ENCODE peak calls at places on chromosomes 12 and 14, in eight cellular contexts. D is AG08396, K is lung microvascular endothelial cell, A is germinal center, V is bronchial epithelial cell, B is D341Med, P is RPMI7951, T is GM13976. I is an unnamed sample.
A peak's percentile ranks its signal among the peaks of the same experiment; 100 is the strongest.

GRCh38 chr12:94247256-94247655 is 98.9 kb downstream of the PLXNC1 start:
- DNase-seq in T (no peak), B (no peak), P (no peak), D (no peak), K (no peak), V (no peak), A (no peak), I (no peak)

GRCh38 chr14:66284346-66284745 is 201.8 kb upstream of the CCDC196 start:
- DNase-seq in B (no peak), K (peak; percentile 20), T (no peak), D (no peak), P (no peak), V (peak; percentile 72), A (no peak), I (no peak)

GRCh38 chr14:68340262-68340661 is 452.6 kb downstream of the ZFP36L1 start:
- DNase-seq in B (no peak), D (no peak), P (no peak), V (no peak), K (no peak), A (no peak), T (no peak), I (no peak)

GRCh38 chr12:85872497-85873091 is 1.5 kb upstream of the NTS start:
- DNase-seq in P (peak; percentile 38), K (peak; percentile 74), A (peak; percentile 3), D (peak; percentile 6), B (peak; percentile 28), T (peak; percentile 26), V (peak; percentile 64), I (peak; percentile 81)

GRCh38 chr14:67887478-67887877 is 67.9 kb downstream of the RAD51B start:
- DNase-seq in A (no peak), T (no peak), D (no peak), V (no peak), P (no peak), K (no peak), B (no peak), I (no peak)

GRCh38 chr12:4477133-4477532 is 31.5 kb upstream of the FGF6 start:
- DNase-seq in K (no peak), T (no peak), D (no peak), A (no peak), B (no peak), V (no peak), P (peak; percentile 79), I (no peak)

GRCh38 chr14:54877015-54877702 is 25.5 kb downstream of the GCH1 start:
- DNase-seq in A (no peak), K (peak; percentile 55), V (no peak), T (no peak), P (peak; percentile 47), D (no peak), B (no peak), I (no peak)

GRCh38 chr12:105922670-105923102 is 216.1 kb downstream of the NUAK1 start:
- DNase-seq in A (no peak), T (no peak), K (peak; percentile 68), P (peak; percentile 86), V (peak; percentile 76), D (peak; percentile 48), B (no peak), I (no peak)

GRCh38 chr12:69843653-69844052 is 18.6 kb downstream of the MYRFL start:
- DNase-seq in D (no peak), B (no peak), T (no peak), P (no peak), K (no peak), V (no peak), A (no peak), I (no peak)

GRCh38 chr12:45034861-45035265 is 16.0 kb downstream of the DBX2 start:
- DNase-seq in A (no peak), K (no peak), D (no peak), V (no peak), P (no peak), T (no peak), B (no peak), I (no peak)

GRCh38 chr12:48770756-48771155 is 18.1 kb downstream of the ADCY6 start:
- DNase-seq in B (no peak), A (no peak), T (no peak), D (no peak), K (no peak), P (no peak), V (no peak), I (no peak)

GRCh38 chr12:120094485-120094884 is 22.1 kb downstream of the RAB35 start:
- DNase-seq in P (no peak), A (no peak), K (no peak), D (no peak), B (no peak), V (no peak), T (no peak), I (no peak)

GRCh38 chr12:67270622-67271021 is 1.5 kb downstream of the CAND1 start:
- DNase-seq in K (no peak), D (no peak), V (peak; percentile 12), P (no peak), T (no peak), B (no peak), A (no peak), I (no peak)

GRCh38 chr12:115519887-115520286 is 757.6 kb downstream of the MED13L start:
- DNase-seq in B (no peak), A (no peak), P (no peak), T (no peak), D (no peak), V (no peak), K (no peak), I (no peak)

GRCh38 chr12:115895247-115895646 is 382.2 kb downstream of the MED13L start:
- DNase-seq in D (peak; percentile 26), A (no peak), V (no peak), K (no peak), B (no peak), P (no peak), T (no peak), I (peak; percentile 19)

GRCh38 chr14:72629534-72629933 is 264.4 kb downstream of the DPF3 start:
- DNase-seq in D (no peak), B (no peak), A (no peak), T (no peak), V (no peak), K (no peak), P (no peak), I (no peak)

I was measured in A673.